ENCODE peak calls at places on chromosome 17, in seven cellular contexts. J, D, H, O, K, B and U are unnamed samples.

GRCh38 chr17:82449883-82450356 is 632 bp downstream of the CYBC1 start:
- DNase-seq in D (no peak), B (no peak), H (no peak), O (no peak), K (no peak), J (no peak), U (no peak)

GRCh38 chr17:47704116-47704515 is 10.2 kb downstream of the TBKBP1 start:
- DNase-seq in O (no peak), B (no peak), H (no peak), J (no peak), D (peak), K (peak), U (no peak)

GRCh38 chr17:62631936-62632924 is 4.8 kb downstream of the MRC2 start:
- DNase-seq in H (no peak), B (no peak), K (no peak), J (no peak), O (no peak), D (no peak), U (no peak)

GRCh38 chr17:80833952-80834895 is 157.4 kb upstream of the CHMP6 start:
- DNase-seq in J (peak), B (no peak), K (no peak), D (peak), H (no peak), O (no peak), U (peak)

GRCh38 chr17:47273245-47273644 is 19.6 kb downstream of the ITGB3 start:
- DNase-seq in H (no peak), K (no peak), D (no peak), O (no peak), J (no peak), B (no peak), U (no peak)

GRCh38 chr17:28131592-28131991 is 89.1 kb downstream of the NLK start:
- DNase-seq in D (no peak), J (no peak), K (no peak), O (no peak), B (no peak), H (no peak), U (no peak)

GRCh38 chr17:62794666-62794971 is 13.5 kb downstream of the MARCHF10 start:
- DNase-seq in O (no peak), H (no peak), J (no peak), K (no peak), D (no peak), B (no peak), U (no peak)

GRCh38 chr17:6558276-6558675 is 1.9 kb upstream of the PITPNM3 start:
- DNase-seq in D (no peak), B (no peak), O (no peak), H (no peak), K (no peak), J (no peak), U (no peak)

GRCh38 chr17:57767561-57767960 is 22.5 kb upstream of the CCDC182 start:
- DNase-seq in J (no peak), K (no peak), B (no peak), H (no peak), O (no peak), D (no peak), U (no peak)

GRCh38 chr17:43905400-43905984 is 1.8 kb downstream of the MPP2 start:
- DNase-seq in H (no peak), K (no peak), O (no peak), B (no peak), J (no peak), D (no peak), U (no peak)

GRCh38 chr17:1626333-1626732 is 2.3 kb downstream of the SLC43A2 start:
- DNase-seq in B (no peak), H (no peak), K (no peak), O (no peak), J (no peak), D (no peak), U (no peak)

GRCh38 chr17:16652252-16652651 is 1.4 kb downstream of the ZNF624 start:
- DNase-seq in B (no peak), K (no peak), H (no peak), O (no peak), D (no peak), J (no peak), U (no peak)
- H3K4me3 ChIP-seq in B (peak), K (no peak), H (no peak), O (peak), D (peak), J (no peak), U (no peak)

DNA sequence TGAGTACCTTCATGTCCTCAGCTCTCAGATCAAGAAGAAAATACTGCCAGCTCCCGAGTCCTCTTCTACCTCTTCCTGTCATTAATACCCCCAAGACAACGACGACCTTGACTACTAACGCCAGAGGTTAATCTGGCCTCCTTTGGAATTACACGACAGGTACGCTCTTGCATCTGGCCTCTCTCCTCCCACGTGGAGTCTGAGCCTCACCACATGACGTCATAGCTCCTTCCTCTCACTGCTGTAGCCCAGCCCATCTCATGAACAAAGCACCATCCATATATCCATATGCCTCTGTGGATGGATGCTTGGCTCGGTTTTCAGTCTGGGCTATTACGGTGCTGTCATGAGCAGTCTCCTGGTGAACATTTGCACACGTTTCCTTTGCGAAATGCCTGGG is 110.2 kb upstream of the TNRC6C start:
- DNase-seq in H (no peak), J (no peak), K (no peak), B (no peak), D (peak), O (no peak), U (no peak)
- H3K27ac ChIP-seq in H (no peak), J (no peak), K (no peak), B (no peak), D (no peak), O (no peak), U (no peak)

DNA sequence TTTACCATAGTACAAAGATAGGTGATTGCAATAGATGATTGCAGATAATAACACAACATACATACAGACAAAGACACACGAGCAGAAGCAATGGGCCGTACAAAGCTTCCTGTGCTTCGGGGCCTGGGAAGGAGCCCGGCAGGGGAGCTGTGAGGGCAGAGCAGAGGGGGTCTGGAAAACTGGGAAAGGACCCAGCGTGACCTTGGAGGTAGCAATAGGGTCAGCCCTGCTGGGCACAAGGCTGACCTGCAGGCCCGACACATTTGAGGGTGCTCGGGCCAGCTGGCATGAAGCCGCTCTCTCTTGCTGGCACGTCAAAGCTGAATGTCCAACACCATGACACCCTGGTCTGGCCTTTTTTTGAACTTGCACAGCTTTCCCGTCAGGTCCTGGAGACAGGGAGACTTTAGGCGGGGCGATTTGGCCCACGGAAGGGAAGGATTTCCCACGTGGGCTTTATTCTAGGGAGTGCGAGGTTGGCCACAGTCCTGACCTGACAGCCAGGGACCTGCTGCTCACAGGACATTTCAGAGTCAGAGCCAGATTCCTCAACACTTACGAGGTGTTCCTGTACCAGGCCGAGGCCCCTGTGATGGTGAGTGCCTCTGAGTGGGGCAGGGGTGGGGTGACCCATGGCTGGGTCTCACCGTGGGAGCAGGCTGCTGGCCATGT is 83.2 kb downstream of the NTN1 start:
- DNase-seq in D (no peak), K (no peak), H (no peak), O (no peak), J (no peak), B (no peak), U (no peak)
- H3K4me3 ChIP-seq in D (no peak), K (no peak), H (no peak), O (no peak), J (no peak), B (no peak), U (no peak)

DNA sequence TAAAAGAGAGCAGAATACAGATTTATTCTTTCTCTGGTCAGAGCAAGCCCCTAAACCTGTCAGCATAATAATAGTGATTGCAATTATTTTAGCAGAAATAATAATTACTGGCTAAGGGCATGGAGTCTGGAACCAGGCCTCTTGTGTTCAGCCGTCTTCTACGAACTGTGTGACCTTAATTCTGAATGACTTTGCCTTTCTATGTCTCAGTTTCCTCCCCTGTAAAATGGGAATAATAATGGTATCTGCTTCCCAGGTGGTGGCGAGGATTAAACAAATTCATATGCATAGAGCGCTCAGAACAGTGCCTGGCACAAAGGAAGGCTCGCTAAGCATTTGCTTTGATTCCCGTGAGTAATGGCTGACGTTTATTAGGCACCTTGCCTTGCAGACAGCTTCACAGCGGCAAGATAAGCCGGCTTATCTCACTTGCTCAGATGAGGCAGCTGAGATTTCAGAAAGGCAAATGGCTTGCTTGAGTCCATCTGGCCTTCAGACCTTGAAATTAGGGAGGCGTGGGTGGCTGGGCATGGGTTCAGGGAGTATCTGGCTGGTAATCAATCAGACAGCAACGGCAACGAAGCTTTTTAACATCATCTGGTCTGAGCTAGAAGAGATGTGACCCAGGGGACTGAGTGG is 33.6 kb downstream of the RAB11FIP4 start:
- DNase-seq in O (no peak), B (peak), H (no peak), K (no peak), D (no peak), J (no peak), U (no peak)
- H3K27ac ChIP-seq in O (no peak), B (peak), H (no peak), K (no peak), D (peak), J (no peak), U (no peak)